ENCODE peak calls at places on chromosomes 5 and 9, in eight cellular contexts. E is D341Med; D is activated T-cell treated with anti-CD3 and anti-CD28 coated beads, Interleukin-2, amount 50 U/mL, for 72 hours; O is iris pigment epithelial cell; M is HTR-8/SVneo; C is NCI-H1092; F is AG20443; W is Kasumi-1. R is an unnamed sample.

GRCh38 chr9:37650299-37650872 is 368 bp upstream of the FRMPD1 start:
- DNase-seq in D (no peak), W (no peak), C (no peak), E (no peak), M (no peak), F (no peak), O (no peak), R (no peak)

GRCh38 chr9:38090170-38090569 is 21.1 kb upstream of the SHB start:
- DNase-seq in C (no peak), M (no peak), W (no peak), F (no peak), E (no peak), O (no peak), D (no peak), R (no peak)

GRCh38 chr5:88674262-88675158 is 208.5 kb downstream of the MEF2C start:
- DNase-seq in D (peak), O (no peak), C (peak), E (peak), W (peak), M (no peak), F (peak), R (no peak)

GRCh38 chr9:70947519-70947918 is 173.9 kb downstream of the TRPM3 start:
- DNase-seq in O (no peak), E (no peak), C (no peak), W (no peak), M (no peak), F (no peak), D (no peak), R (no peak)

GRCh38 chr9:101569736-101570501 is 24.9 kb downstream of the PPP3R2 start:
- DNase-seq in W (no peak), O (no peak), F (no peak), C (no peak), E (no peak), M (no peak), D (no peak), R (no peak)

GRCh38 chr9:1726993-1727759 is 288.0 kb upstream of the SMARCA2 start:
- DNase-seq in W (peak), F (no peak), O (no peak), E (peak), M (no peak), D (no peak), C (no peak), R (no peak)

GRCh38 chr5:148033138-148033537 is 30.6 kb upstream of the SPINK5 start:
- DNase-seq in D (no peak), M (no peak), O (no peak), E (no peak), C (no peak), W (no peak), F (no peak), R (no peak)

GRCh38 chr9:88829276-88829675 is 162.0 kb upstream of the S1PR3 start:
- DNase-seq in C (no peak), E (no peak), D (peak), O (peak), F (no peak), W (no peak), M (no peak), R (no peak)

GRCh38 chr9:128304151-128304970 is 17.9 kb downstream of the TRUB2 start:
- DNase-seq in F (peak), W (no peak), E (no peak), D (no peak), O (no peak), C (no peak), M (no peak), R (no peak)